ENCODE peak calls at places on chromosomes 1 and 21, in eight cellular contexts. One of them, this sample, is unnamed.

GRCh38 chr1:219090618-219091017 is 83.1 kb upstream of the LYPLAL1 start:
- DNase-seq in stimulated activated CD8-positive, alpha-beta memory T cell treated with anti-CD3 and anti-CD28 coated beads, Interleukin-4, amount 100 ng/mL, for 1 hour: no peak
- DNase-seq in renal cortical epithelial cell: no peak
- DNase-seq in SK-MEL-5: no peak
- DNase-seq in activated T-helper 1 cell treated with Interleukin-2 at 50 U/mL for 16 hours: no peak
- DNase-seq in EL: no peak
- DNase-seq in neural crest cell: no peak
- DNase-seq in RCC 7860: no peak
- DNase-seq in this sample: no peak

GRCh38 chr1:198280080-198280479 is 123.3 kb downstream of the NEK7 start:
- DNase-seq in stimulated activated CD8-positive, alpha-beta memory T cell treated with anti-CD3 and anti-CD28 coated beads, Interleukin-4, amount 100 ng/mL, for 1 hour: no peak
- DNase-seq in renal cortical epithelial cell: no peak
- DNase-seq in SK-MEL-5: no peak
- DNase-seq in activated T-helper 1 cell treated with Interleukin-2 at 50 U/mL for 16 hours: no peak
- DNase-seq in EL: no peak
- DNase-seq in neural crest cell: no peak
- DNase-seq in RCC 7860: no peak
- DNase-seq in this sample: no peak

GRCh38 chr1:90809093-90809492 is 92.0 kb upstream of the BARHL2 start:
- DNase-seq in stimulated activated CD8-positive, alpha-beta memory T cell treated with anti-CD3 and anti-CD28 coated beads, Interleukin-4, amount 100 ng/mL, for 1 hour: no peak
- DNase-seq in renal cortical epithelial cell: no peak
- DNase-seq in SK-MEL-5: no peak
- DNase-seq in activated T-helper 1 cell treated with Interleukin-2 at 50 U/mL for 16 hours: no peak
- DNase-seq in EL: no peak
- DNase-seq in neural crest cell: no peak
- DNase-seq in RCC 7860: no peak
- DNase-seq in this sample: no peak

GRCh38 chr1:50097041-50097739 is 11.5 kb upstream of the ELAVL4 start:
- DNase-seq in stimulated activated CD8-positive, alpha-beta memory T cell treated with anti-CD3 and anti-CD28 coated beads, Interleukin-4, amount 100 ng/mL, for 1 hour: no peak
- DNase-seq in renal cortical epithelial cell: no peak
- DNase-seq in SK-MEL-5: no peak
- DNase-seq in activated T-helper 1 cell treated with Interleukin-2 at 50 U/mL for 16 hours: no peak
- DNase-seq in EL: no peak
- DNase-seq in neural crest cell: no peak
- DNase-seq in RCC 7860: no peak
- DNase-seq in this sample: no peak

GRCh38 chr1:229972600-229973296 is 94.3 kb upstream of the GALNT2 start:
- DNase-seq in stimulated activated CD8-positive, alpha-beta memory T cell treated with anti-CD3 and anti-CD28 coated beads, Interleukin-4, amount 100 ng/mL, for 1 hour: no peak
- DNase-seq in renal cortical epithelial cell: no peak
- DNase-seq in SK-MEL-5: no peak
- DNase-seq in activated T-helper 1 cell treated with Interleukin-2 at 50 U/mL for 16 hours: no peak
- DNase-seq in EL: no peak
- DNase-seq in neural crest cell: no peak
- DNase-seq in RCC 7860: no peak
- DNase-seq in this sample: no peak

GRCh38 chr1:202691846-202692245 is 18.4 kb downstream of the SYT2 start:
- DNase-seq in stimulated activated CD8-positive, alpha-beta memory T cell treated with anti-CD3 and anti-CD28 coated beads, Interleukin-4, amount 100 ng/mL, for 1 hour: no peak
- DNase-seq in renal cortical epithelial cell: no peak
- DNase-seq in SK-MEL-5: no peak
- DNase-seq in activated T-helper 1 cell treated with Interleukin-2 at 50 U/mL for 16 hours: no peak
- DNase-seq in EL: no peak
- DNase-seq in neural crest cell: no peak
- DNase-seq in RCC 7860: no peak
- DNase-seq in this sample: no peak

GRCh38 chr1:163291461-163291860 is 30.3 kb upstream of the NUF2 start:
- DNase-seq in stimulated activated CD8-positive, alpha-beta memory T cell treated with anti-CD3 and anti-CD28 coated beads, Interleukin-4, amount 100 ng/mL, for 1 hour: no peak
- DNase-seq in renal cortical epithelial cell: no peak
- DNase-seq in SK-MEL-5: no peak
- DNase-seq in activated T-helper 1 cell treated with Interleukin-2 at 50 U/mL for 16 hours: no peak
- DNase-seq in EL: no peak
- DNase-seq in neural crest cell: no peak
- DNase-seq in RCC 7860: no peak
- DNase-seq in this sample: no peak

GRCh38 chr1:30678209-30678608 is 45.2 kb downstream of the MATN1 start:
- DNase-seq in stimulated activated CD8-positive, alpha-beta memory T cell treated with anti-CD3 and anti-CD28 coated beads, Interleukin-4, amount 100 ng/mL, for 1 hour: no peak
- DNase-seq in renal cortical epithelial cell: no peak
- DNase-seq in SK-MEL-5: no peak
- DNase-seq in activated T-helper 1 cell treated with Interleukin-2 at 50 U/mL for 16 hours: no peak
- DNase-seq in EL: no peak
- DNase-seq in neural crest cell: no peak
- DNase-seq in RCC 7860: no peak
- DNase-seq in this sample: peak; percentile 5

GRCh38 chr1:63794927-63795326 is 21.1 kb downstream of the ROR1 start:
- DNase-seq in stimulated activated CD8-positive, alpha-beta memory T cell treated with anti-CD3 and anti-CD28 coated beads, Interleukin-4, amount 100 ng/mL, for 1 hour: no peak
- DNase-seq in renal cortical epithelial cell: peak; percentile 31
- DNase-seq in SK-MEL-5: no peak
- DNase-seq in activated T-helper 1 cell treated with Interleukin-2 at 50 U/mL for 16 hours: no peak
- DNase-seq in EL: peak; percentile 55
- DNase-seq in neural crest cell: no peak
- DNase-seq in RCC 7860: peak; percentile 88
- DNase-seq in this sample: no peak

GRCh38 chr1:58812926-58813325 is 29.1 kb upstream of the JUN start:
- DNase-seq in stimulated activated CD8-positive, alpha-beta memory T cell treated with anti-CD3 and anti-CD28 coated beads, Interleukin-4, amount 100 ng/mL, for 1 hour: no peak
- DNase-seq in renal cortical epithelial cell: no peak
- DNase-seq in SK-MEL-5: no peak
- DNase-seq in activated T-helper 1 cell treated with Interleukin-2 at 50 U/mL for 16 hours: peak; percentile 31
- DNase-seq in EL: no peak
- DNase-seq in neural crest cell: no peak
- DNase-seq in RCC 7860: no peak
- DNase-seq in this sample: no peak

GRCh38 chr1:235525314-235525713 is 21.1 kb upstream of the B3GALNT2 start:
- DNase-seq in stimulated activated CD8-positive, alpha-beta memory T cell treated with anti-CD3 and anti-CD28 coated beads, Interleukin-4, amount 100 ng/mL, for 1 hour: no peak
- DNase-seq in renal cortical epithelial cell: no peak
- DNase-seq in SK-MEL-5: no peak
- DNase-seq in activated T-helper 1 cell treated with Interleukin-2 at 50 U/mL for 16 hours: no peak
- DNase-seq in EL: no peak
- DNase-seq in neural crest cell: no peak
- DNase-seq in RCC 7860: no peak
- DNase-seq in this sample: no peak

GRCh38 chr21:38913120-38913975 is 107.6 kb downstream of the ETS2 start:
- DNase-seq in stimulated activated CD8-positive, alpha-beta memory T cell treated with anti-CD3 and anti-CD28 coated beads, Interleukin-4, amount 100 ng/mL, for 1 hour: no peak
- DNase-seq in renal cortical epithelial cell: peak; percentile 79
- DNase-seq in SK-MEL-5: no peak
- DNase-seq in activated T-helper 1 cell treated with Interleukin-2 at 50 U/mL for 16 hours: no peak
- DNase-seq in EL: peak; percentile 45
- DNase-seq in neural crest cell: peak; percentile 14
- DNase-seq in RCC 7860: no peak
- DNase-seq in this sample: peak; percentile 93

GRCh38 chr1:12204140-12204539 is 25.7 kb upstream of the VPS13D start:
- DNase-seq in stimulated activated CD8-positive, alpha-beta memory T cell treated with anti-CD3 and anti-CD28 coated beads, Interleukin-4, amount 100 ng/mL, for 1 hour: no peak
- DNase-seq in renal cortical epithelial cell: no peak
- DNase-seq in SK-MEL-5: no peak
- DNase-seq in activated T-helper 1 cell treated with Interleukin-2 at 50 U/mL for 16 hours: no peak
- DNase-seq in EL: no peak
- DNase-seq in neural crest cell: no peak
- DNase-seq in RCC 7860: no peak
- DNase-seq in this sample: no peak

GRCh38 chr1:109636201-109636952 is 16.7 kb downstream of the AMPD2 start:
- DNase-seq in stimulated activated CD8-positive, alpha-beta memory T cell treated with anti-CD3 and anti-CD28 coated beads, Interleukin-4, amount 100 ng/mL, for 1 hour: no peak
- DNase-seq in renal cortical epithelial cell: peak; percentile 52
- DNase-seq in SK-MEL-5: no peak
- DNase-seq in activated T-helper 1 cell treated with Interleukin-2 at 50 U/mL for 16 hours: no peak
- DNase-seq in EL: peak; percentile 63
- DNase-seq in neural crest cell: no peak
- DNase-seq in RCC 7860: no peak
- DNase-seq in this sample: no peak

GRCh38 chr1:217067642-217068041 is 344.4 kb upstream of the ESRRG start:
- DNase-seq in stimulated activated CD8-positive, alpha-beta memory T cell treated with anti-CD3 and anti-CD28 coated beads, Interleukin-4, amount 100 ng/mL, for 1 hour: no peak
- DNase-seq in renal cortical epithelial cell: peak; percentile 62
- DNase-seq in SK-MEL-5: no peak
- DNase-seq in activated T-helper 1 cell treated with Interleukin-2 at 50 U/mL for 16 hours: no peak
- DNase-seq in EL: peak; percentile 21
- DNase-seq in neural crest cell: no peak
- DNase-seq in RCC 7860: no peak
- DNase-seq in this sample: no peak

GRCh38 chr1:172680733-172681275 is 21.9 kb downstream of the FASLG start:
- DNase-seq in stimulated activated CD8-positive, alpha-beta memory T cell treated with anti-CD3 and anti-CD28 coated beads, Interleukin-4, amount 100 ng/mL, for 1 hour: no peak
- DNase-seq in renal cortical epithelial cell: no peak
- DNase-seq in SK-MEL-5: no peak
- DNase-seq in activated T-helper 1 cell treated with Interleukin-2 at 50 U/mL for 16 hours: no peak
- DNase-seq in EL: no peak
- DNase-seq in neural crest cell: no peak
- DNase-seq in RCC 7860: no peak
- DNase-seq in this sample: no peak

GRCh38 chr21:39935716-39936115 is 68.5 kb downstream of the PCP4 start:
- DNase-seq in stimulated activated CD8-positive, alpha-beta memory T cell treated with anti-CD3 and anti-CD28 coated beads, Interleukin-4, amount 100 ng/mL, for 1 hour: no peak
- DNase-seq in renal cortical epithelial cell: no peak
- DNase-seq in SK-MEL-5: no peak
- DNase-seq in activated T-helper 1 cell treated with Interleukin-2 at 50 U/mL for 16 hours: no peak
- DNase-seq in EL: no peak
- DNase-seq in neural crest cell: no peak
- DNase-seq in RCC 7860: no peak
- DNase-seq in this sample: no peak

GRCh38 chr1:201703646-201704438 is 125.1 kb upstream of the IPO9 start:
- DNase-seq in stimulated activated CD8-positive, alpha-beta memory T cell treated with anti-CD3 and anti-CD28 coated beads, Interleukin-4, amount 100 ng/mL, for 1 hour: peak; percentile 28
- DNase-seq in renal cortical epithelial cell: peak; percentile 61
- DNase-seq in SK-MEL-5: peak; percentile 78
- DNase-seq in activated T-helper 1 cell treated with Interleukin-2 at 50 U/mL for 16 hours: peak; percentile 37
- DNase-seq in EL: peak; percentile 81
- DNase-seq in neural crest cell: peak; percentile 88
- DNase-seq in RCC 7860: peak; percentile 85
- DNase-seq in this sample: peak; percentile 95

GRCh38 chr1:159229486-159229885 is 24.8 kb downstream of the ACKR1 start:
- DNase-seq in stimulated activated CD8-positive, alpha-beta memory T cell treated with anti-CD3 and anti-CD28 coated beads, Interleukin-4, amount 100 ng/mL, for 1 hour: no peak
- DNase-seq in renal cortical epithelial cell: peak; percentile 37
- DNase-seq in SK-MEL-5: peak; percentile 16
- DNase-seq in activated T-helper 1 cell treated with Interleukin-2 at 50 U/mL for 16 hours: no peak
- DNase-seq in EL: peak; percentile 78
- DNase-seq in neural crest cell: no peak
- DNase-seq in RCC 7860: no peak
- DNase-seq in this sample: no peak

GRCh38 chr1:203114202-203114601 is 13.3 kb upstream of the ADORA1 start:
- DNase-seq in stimulated activated CD8-positive, alpha-beta memory T cell treated with anti-CD3 and anti-CD28 coated beads, Interleukin-4, amount 100 ng/mL, for 1 hour: no peak
- DNase-seq in renal cortical epithelial cell: no peak
- DNase-seq in SK-MEL-5: no peak
- DNase-seq in activated T-helper 1 cell treated with Interleukin-2 at 50 U/mL for 16 hours: no peak
- DNase-seq in EL: no peak
- DNase-seq in neural crest cell: no peak
- DNase-seq in RCC 7860: no peak
- DNase-seq in this sample: no peak

GRCh38 chr1:216181590-216181989 is 241.7 kb downstream of the USH2A start:
- DNase-seq in stimulated activated CD8-positive, alpha-beta memory T cell treated with anti-CD3 and anti-CD28 coated beads, Interleukin-4, amount 100 ng/mL, for 1 hour: no peak
- DNase-seq in renal cortical epithelial cell: no peak
- DNase-seq in SK-MEL-5: no peak
- DNase-seq in activated T-helper 1 cell treated with Interleukin-2 at 50 U/mL for 16 hours: no peak
- DNase-seq in EL: no peak
- DNase-seq in neural crest cell: no peak
- DNase-seq in RCC 7860: no peak
- DNase-seq in this sample: no peak

GRCh38 chr21:44063151-44063912 is 43.9 kb upstream of the PWP2 start:
- DNase-seq in stimulated activated CD8-positive, alpha-beta memory T cell treated with anti-CD3 and anti-CD28 coated beads, Interleukin-4, amount 100 ng/mL, for 1 hour: no peak
- DNase-seq in renal cortical epithelial cell: no peak
- DNase-seq in SK-MEL-5: no peak
- DNase-seq in activated T-helper 1 cell treated with Interleukin-2 at 50 U/mL for 16 hours: no peak
- DNase-seq in EL: no peak
- DNase-seq in neural crest cell: no peak
- DNase-seq in RCC 7860: no peak
- DNase-seq in this sample: no peak